ENCODE peak calls at places on chromosomes 11 and 22, in five cellular contexts. U is stomach, F is GM10248, O is HCT116, G is cardiac fibroblast. J is an unnamed sample.

GRCh38 chr11:69301491-69302401 is 7.8 kb downstream of the MYEOV start:
- DNase-seq in U (peak; percentile 79), F (no peak), O (peak; percentile 95), G (no peak), J (peak; percentile 80)

GRCh38 chr11:1573077-1573846 is 1.2 kb upstream of the DUSP8 start:
- DNase-seq in U (peak; percentile 61), F (no peak), O (no peak), G (no peak), J (no peak)

GRCh38 chr11:75386912-75387311 is 12.4 kb upstream of the RPS3 start:
- DNase-seq in U (no peak), F (no peak), O (no peak), G (no peak), J (no peak)

GRCh38 chr11:1192741-1193325 is 30.0 kb upstream of the MUC5B start:
- DNase-seq in U (no peak), F (no peak), O (no peak), G (no peak), J (no peak)

GRCh38 chr11:13052130-13052541 is 43.0 kb downstream of the RASSF10 start:
- DNase-seq in U (peak; percentile 66), F (no peak), O (no peak), G (no peak), J (peak; percentile 73)

GRCh38 chr11:124285610-124286344 is 28.0 kb downstream of the OR8D1 start:
- DNase-seq in U (no peak), F (no peak), O (no peak), G (peak; percentile 75), J (peak; percentile 15)

GRCh38 chr22:45201678-45202332 is 38.1 kb downstream of the NUP50 start:
- DNase-seq in U (no peak), F (no peak), O (no peak), G (peak; percentile 62), J (peak; percentile 79)

GRCh38 chr11:73323464-73323863 is 15.4 kb downstream of the ARHGEF17 start:
- DNase-seq in U (peak; percentile 47), F (no peak), O (no peak), G (peak; percentile 87), J (no peak)

GRCh38 chr11:63804259-63804658 is 9.0 kb upstream of the SPINDOC start:
- DNase-seq in U (peak; percentile 26), F (no peak), O (peak; percentile 37), G (no peak), J (peak; percentile 95)
- TF ChIP-seq CTCF in U (no peak), F (no peak), O (no peak), G (no peak), J (no peak)

DNA sequence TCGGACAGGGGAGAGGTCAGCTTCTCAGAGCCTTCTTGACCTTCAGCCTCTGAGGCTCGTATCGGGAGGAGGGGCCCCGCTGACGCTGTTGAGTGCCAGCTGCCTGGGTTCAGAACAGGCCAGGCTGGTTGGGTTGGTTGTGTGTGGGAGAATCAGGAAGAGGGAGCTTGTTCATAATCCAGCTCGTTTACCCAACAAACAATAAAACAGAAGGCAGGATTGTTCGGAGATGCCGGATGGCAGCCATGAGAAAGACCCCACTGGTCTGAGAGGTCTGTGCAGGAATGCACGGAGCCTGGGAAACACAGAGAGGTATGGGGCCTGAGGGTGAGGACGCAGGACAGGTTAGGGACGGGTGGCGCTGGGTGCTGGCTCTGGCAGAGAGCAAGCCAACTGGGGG is 31.6 kb upstream of the SHANK2 start:
- DNase-seq in U (peak; percentile 94), F (no peak), O (no peak), G (no peak), J (peak; percentile 74)
- TF ChIP-seq CTCF in U (no peak), F (no peak), O (no peak), G (no peak), J (no peak)

DNA sequence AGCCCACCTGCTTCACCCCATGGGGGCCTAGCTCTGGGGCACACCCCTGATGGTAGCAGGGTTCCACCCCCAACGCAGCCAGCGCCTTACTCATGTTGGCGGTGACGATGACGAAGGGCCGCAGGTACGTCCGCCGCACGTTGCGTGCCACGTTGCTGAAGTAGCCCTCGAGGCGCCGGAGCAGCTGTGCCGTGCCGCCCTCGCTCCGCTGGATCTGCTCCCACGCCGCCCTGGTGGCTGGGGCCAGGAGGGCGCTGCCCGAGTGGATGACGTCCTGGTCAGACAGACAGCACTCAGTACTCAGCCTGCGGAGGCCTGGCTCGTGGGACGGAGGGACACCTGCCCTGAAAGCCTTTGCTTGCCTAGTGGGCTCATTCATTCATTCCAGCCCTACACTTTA is 50.8 kb downstream of the TRMU start:
- DNase-seq in U (no peak), F (no peak), O (no peak), G (no peak), J (no peak)
- TF ChIP-seq CTCF in U (no peak), F (no peak), O (no peak), G (no peak), J (no peak)

GRCh38 chr22:38834991-38835390 is 8.8 kb downstream of the NPTXR start:
- DNase-seq in U (no peak), F (no peak), O (no peak), G (no peak), J (no peak)
- TF ChIP-seq CTCF in U (no peak), F (no peak), O (no peak), G (no peak), J (no peak)

GRCh38 chr11:16170448-16170847 is 185.9 kb downstream of the SOX6 start:
- DNase-seq in U (no peak), F (no peak), O (no peak), G (no peak), J (no peak)

GRCh38 chr11:16169946-16170345 is 186.4 kb downstream of the SOX6 start:
- DNase-seq in U (no peak), F (no peak), O (no peak), G (no peak), J (no peak)

GRCh38 chr11:16171882-16172281 is 184.5 kb downstream of the SOX6 start:
- DNase-seq in U (no peak), F (no peak), O (no peak), G (no peak), J (no peak)

GRCh38 chr11:16167706-16168487 is 188.4 kb downstream of the SOX6 start:
- DNase-seq in U (no peak), F (no peak), O (no peak), G (no peak), J (no peak)

DNA sequence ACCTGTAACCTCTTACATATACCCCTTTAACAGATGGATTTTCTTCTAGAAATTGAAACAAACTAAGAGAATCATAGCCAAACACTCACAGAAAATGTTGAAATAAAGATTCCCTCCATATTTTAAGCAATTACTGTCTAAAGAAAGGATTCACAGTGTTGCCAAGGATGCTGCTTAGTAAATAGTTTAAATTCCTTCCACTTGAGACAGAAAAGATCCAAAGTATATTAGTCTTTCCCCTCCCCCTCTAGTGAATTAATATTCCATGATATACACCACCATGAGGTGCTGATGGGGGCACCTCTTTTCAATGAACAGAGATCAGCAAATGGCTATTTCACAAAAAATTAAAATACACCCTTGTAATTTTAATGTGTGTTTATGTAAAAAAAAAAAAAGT is 186.8 kb downstream of the SOX6 start:
- DNase-seq in U (no peak), F (no peak), O (no peak), G (peak; percentile 11), J (no peak)
- TF ChIP-seq CTCF in U (no peak), F (no peak), O (no peak), G (no peak), J (no peak)

DNA sequence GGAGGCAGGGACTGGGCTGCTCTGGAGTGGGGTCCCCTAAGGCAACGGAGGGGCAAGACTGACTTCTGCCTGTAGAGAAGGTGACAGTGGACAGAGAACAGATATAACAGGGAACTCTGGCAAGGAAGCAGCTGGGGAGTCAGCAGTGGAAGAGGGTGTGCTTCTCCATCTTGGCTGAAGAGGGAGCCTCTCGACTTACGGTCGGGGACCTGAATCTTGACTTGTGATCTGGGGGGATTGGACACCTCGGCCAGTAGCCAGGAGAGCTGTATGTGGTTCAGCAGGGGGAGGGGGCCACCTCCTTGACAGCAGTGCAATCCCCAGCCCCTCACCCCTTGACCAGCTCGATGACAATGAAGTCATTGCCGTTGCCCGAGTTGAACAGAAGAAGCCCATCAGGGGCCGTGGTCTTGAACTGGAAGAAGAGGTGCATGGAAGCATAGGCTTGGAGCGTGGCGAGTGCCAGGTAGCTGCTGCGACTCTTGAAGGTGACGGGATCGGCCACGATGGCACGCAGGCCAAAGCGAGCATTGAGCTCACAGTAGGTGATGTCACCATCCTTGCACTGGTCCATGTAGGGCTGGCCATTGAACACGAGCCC is 60.0 kb downstream of the SLC22A12 start:
- DNase-seq in U (no peak), F (peak; percentile 59), O (peak; percentile 13), G (peak; percentile 44), J (peak; percentile 19)
- TF ChIP-seq CTCF in U (no peak), F (peak; percentile 31), O (peak; percentile 44), G (peak; percentile 69), J (peak; percentile 76)

J was measured in bronchial epithelial cell.